ENCODE peak calls at places on chromosome 19, in ten cellular contexts. N, V, H, T, X, W, C, Z, L and M are unnamed samples.

GRCh38 chr19:46617566-46618079 is 7.3 kb downstream of the PTGIR start:
- DNase-seq in W (no peak), V (peak), H (no peak), T (no peak), X (no peak), L (no peak), C (no peak), Z (no peak), N (no peak), M (no peak)

GRCh38 chr19:43872547-43873336 is 45.6 kb downstream of the ZNF283 start:
- DNase-seq in L (no peak), V (no peak), T (no peak), H (no peak), X (no peak), N (no peak), W (no peak), C (no peak), Z (peak), M (no peak)

GRCh38 chr19:5949792-5950305 is 28.1 kb downstream of the RANBP3 start:
- DNase-seq in Z (no peak), N (no peak), C (no peak), L (no peak), H (no peak), W (no peak), X (no peak), T (no peak), V (no peak), M (no peak)

GRCh38 chr19:35066121-35066520 is 24.6 kb downstream of the HPN start:
- DNase-seq in V (no peak), N (no peak), H (no peak), Z (no peak), C (peak), W (no peak), T (no peak), X (no peak), L (no peak), M (no peak)

GRCh38 chr19:58154287-58154678 is 3.7 kb upstream of the ZNF329 start:
- DNase-seq in H (no peak), T (peak), X (peak), L (no peak), Z (peak), V (no peak), N (peak), W (no peak), C (peak), M (peak)

GRCh38 chr19:46073268-46073922 is 32.6 kb upstream of the IGFL4 start:
- DNase-seq in W (no peak), Z (no peak), V (no peak), T (no peak), N (no peak), L (no peak), X (no peak), H (no peak), C (no peak), M (no peak)

GRCh38 chr19:35295792-35296462 is 4.0 kb downstream of the MAG start:
- DNase-seq in W (no peak), V (peak), N (no peak), T (no peak), X (no peak), C (no peak), Z (no peak), H (no peak), L (no peak), M (no peak)

GRCh38 chr19:45876411-45877197 is 9.3 kb downstream of the IRF2BP1 start:
- DNase-seq in N (no peak), V (peak), L (no peak), X (peak), T (peak), W (peak), C (peak), Z (no peak), H (no peak), M (no peak)

GRCh38 chr19:40614595-40615411 is 13.6 kb downstream of the LTBP4 start:
- DNase-seq in L (no peak), T (peak), N (peak), C (peak), X (no peak), W (peak), V (peak), H (peak), Z (peak), M (peak)

GRCh38 chr19:5459360-5459759 is 4.1 kb downstream of the ZNRF4 start:
- DNase-seq in W (no peak), L (no peak), N (no peak), V (no peak), X (no peak), Z (no peak), C (no peak), H (no peak), T (no peak), M (no peak)

GRCh38 chr19:45047188-45047797 is 8.4 kb downstream of the CLASRP start:
- DNase-seq in N (no peak), V (no peak), T (no peak), L (no peak), Z (no peak), W (no peak), C (no peak), H (no peak), X (no peak), M (no peak)

GRCh38 chr19:48400018-48400742 is 6.7 kb downstream of the GRIN2D start:
- DNase-seq in C (peak), X (no peak), W (peak), T (peak), V (peak), Z (peak), L (no peak), N (no peak), H (no peak), M (no peak)

GRCh38 chr19:29887498-29887897 is 54.5 kb upstream of the URI1 start:
- DNase-seq in L (no peak), V (no peak), N (no peak), H (no peak), X (no peak), C (peak), W (peak), Z (no peak), T (no peak), M (no peak)

GRCh38 chr19:51726049-51726448 is 2.3 kb upstream of the HAS1 start:
- DNase-seq in L (no peak), Z (peak), N (peak), C (peak), W (no peak), H (peak), X (no peak), V (peak), T (no peak), M (peak)

GRCh38 chr19:3945838-3946237 is 13.0 kb downstream of the NMRK2 start:
- DNase-seq in N (no peak), T (no peak), X (no peak), L (no peak), W (no peak), C (no peak), H (no peak), Z (peak), V (no peak), M (no peak)

GRCh38 chr19:6714749-6715555 is 5.5 kb downstream of the C3 start:
- DNase-seq in H (no peak), X (no peak), Z (no peak), T (no peak), W (no peak), N (no peak), C (no peak), L (no peak), V (no peak), M (no peak)

GRCh38 chr19:7540761-7541480 is 5.4 kb downstream of the PNPLA6 start:
- DNase-seq in T (peak), V (peak), Z (peak), L (no peak), H (no peak), N (no peak), W (peak), X (no peak), C (no peak), M (peak)

DNA sequence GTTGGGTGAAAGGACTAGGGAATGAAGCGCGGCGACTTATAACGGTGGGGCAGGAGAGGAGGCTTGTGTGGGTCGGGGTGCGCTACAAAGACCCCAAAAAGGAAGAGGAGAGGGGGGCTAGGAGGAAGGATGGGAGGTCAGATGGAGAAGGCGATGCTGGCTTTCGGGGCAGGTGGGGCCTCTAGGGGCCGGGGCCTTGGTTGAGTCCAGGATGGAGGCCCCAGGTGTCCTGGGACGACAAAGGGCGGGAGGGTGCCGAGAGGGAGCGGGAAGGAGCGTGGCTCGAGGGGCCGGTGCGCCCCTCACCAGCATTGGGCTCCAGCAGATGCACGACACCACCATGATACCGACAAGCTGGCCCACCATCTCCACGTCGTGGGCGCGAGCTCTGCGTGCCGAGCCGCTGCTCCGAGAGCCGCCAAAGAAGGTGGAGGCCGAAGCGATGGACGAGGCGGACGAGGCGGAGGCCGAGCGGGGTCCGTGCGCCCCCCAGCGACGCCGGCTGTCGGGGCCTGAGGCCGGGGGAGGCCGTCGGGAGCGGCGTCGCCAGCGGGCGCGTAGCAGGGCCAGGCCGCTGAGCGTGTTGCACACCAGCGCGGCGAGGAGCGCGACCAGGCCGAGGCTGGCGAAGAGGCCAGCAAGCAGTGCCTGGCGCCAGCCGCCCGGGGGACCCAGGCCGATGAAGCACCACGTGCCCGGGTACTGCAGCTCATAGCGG is 1.9 kb downstream of the PTGER1 start:
- DNase-seq in N (no peak), V (no peak), L (no peak), W (peak), X (no peak), Z (no peak), T (no peak), H (no peak), C (no peak), M (no peak)
- TF ChIP-seq CTCF in N (no peak), V (no peak), L (no peak), W (no peak), X (no peak), Z (no peak), T (no peak), H (peak), C (no peak), M (no peak)

GRCh38 chr19:2663920-2664571 is 38.4 kb downstream of the GNG7 start:
- DNase-seq in H (no peak), T (no peak), C (no peak), L (no peak), N (no peak), V (no peak), X (no peak), Z (no peak), W (peak), M (no peak)
- TF ChIP-seq CTCF in H (no peak), T (no peak), C (no peak), L (no peak), N (no peak), V (peak), X (no peak), Z (peak), W (peak), M (no peak)

GRCh38 chr19:12774588-12775555 is at the start of gene HOOK2:
- DNase-seq in N (no peak), W (no peak), V (peak), L (no peak), C (peak), H (peak), X (peak), T (peak), Z (no peak), M (peak)

GRCh38 chr19:12772323-12772722 is 3.0 kb downstream of the HOOK2 start:
- DNase-seq in H (no peak), W (no peak), C (no peak), V (no peak), X (no peak), T (no peak), N (no peak), L (no peak), Z (no peak), M (no peak)

GRCh38 chr19:12777217-12778019 is 2.1 kb upstream of the HOOK2 start:
- DNase-seq in N (no peak), Z (peak), H (no peak), L (no peak), T (peak), W (peak), V (peak), C (peak), X (peak), M (peak)

GRCh38 chr19:12770922-12771321 is 4.4 kb downstream of the HOOK2 start:
- DNase-seq in X (no peak), C (no peak), L (no peak), W (no peak), T (no peak), H (no peak), Z (no peak), V (no peak), N (no peak), M (no peak)

DNA sequence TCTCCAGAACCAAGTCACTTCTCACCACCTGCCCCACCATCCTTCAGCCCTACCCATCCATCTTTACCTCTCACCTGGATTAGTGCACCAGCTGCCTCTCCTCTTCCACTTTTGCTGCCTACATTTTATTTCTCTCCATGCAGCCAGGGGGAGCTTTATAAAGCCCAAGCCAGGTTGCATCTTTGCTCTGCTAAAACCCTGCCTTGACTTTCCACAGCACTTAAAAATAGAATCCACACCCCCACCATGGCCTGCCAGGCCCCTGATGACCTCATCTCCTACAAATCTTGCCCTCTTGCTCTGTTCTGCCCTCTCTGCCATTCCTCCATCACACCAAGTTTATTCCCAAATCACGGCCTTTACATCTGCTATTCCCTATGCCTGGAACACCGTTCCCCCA is 1.8 kb downstream of the HOOK2 start:
- DNase-seq in V (no peak), H (no peak), X (no peak), T (no peak), N (no peak), Z (peak), C (no peak), L (no peak), W (no peak), M (peak)
- TF ChIP-seq CTCF in V (peak), H (peak), X (no peak), T (peak), N (no peak), Z (peak), C (peak), L (peak), W (peak), M (no peak)

GRCh38 chr19:49594157-49595005 is 3.4 kb downstream of the PRR12 start:
- DNase-seq in X (no peak), N (no peak), V (no peak), W (no peak), Z (no peak), C (peak), L (no peak), T (no peak), H (no peak), M (no peak)

GRCh38 chr19:49593233-49594113 is 2.5 kb downstream of the PRR12 start:
- DNase-seq in X (peak), T (peak), H (peak), C (peak), V (peak), L (no peak), N (peak), Z (peak), W (peak), M (peak)

GRCh38 chr19:49596407-49596806 is 5.4 kb downstream of the PRR12 start:
- DNase-seq in N (no peak), L (no peak), T (no peak), W (no peak), X (no peak), C (no peak), Z (no peak), H (no peak), V (no peak), M (no peak)

GRCh38 chr19:49595819-49596404 is 4.9 kb downstream of the PRR12 start:
- DNase-seq in C (no peak), X (no peak), L (no peak), N (no peak), Z (no peak), W (no peak), H (no peak), T (no peak), V (no peak), M (no peak)

DNA sequence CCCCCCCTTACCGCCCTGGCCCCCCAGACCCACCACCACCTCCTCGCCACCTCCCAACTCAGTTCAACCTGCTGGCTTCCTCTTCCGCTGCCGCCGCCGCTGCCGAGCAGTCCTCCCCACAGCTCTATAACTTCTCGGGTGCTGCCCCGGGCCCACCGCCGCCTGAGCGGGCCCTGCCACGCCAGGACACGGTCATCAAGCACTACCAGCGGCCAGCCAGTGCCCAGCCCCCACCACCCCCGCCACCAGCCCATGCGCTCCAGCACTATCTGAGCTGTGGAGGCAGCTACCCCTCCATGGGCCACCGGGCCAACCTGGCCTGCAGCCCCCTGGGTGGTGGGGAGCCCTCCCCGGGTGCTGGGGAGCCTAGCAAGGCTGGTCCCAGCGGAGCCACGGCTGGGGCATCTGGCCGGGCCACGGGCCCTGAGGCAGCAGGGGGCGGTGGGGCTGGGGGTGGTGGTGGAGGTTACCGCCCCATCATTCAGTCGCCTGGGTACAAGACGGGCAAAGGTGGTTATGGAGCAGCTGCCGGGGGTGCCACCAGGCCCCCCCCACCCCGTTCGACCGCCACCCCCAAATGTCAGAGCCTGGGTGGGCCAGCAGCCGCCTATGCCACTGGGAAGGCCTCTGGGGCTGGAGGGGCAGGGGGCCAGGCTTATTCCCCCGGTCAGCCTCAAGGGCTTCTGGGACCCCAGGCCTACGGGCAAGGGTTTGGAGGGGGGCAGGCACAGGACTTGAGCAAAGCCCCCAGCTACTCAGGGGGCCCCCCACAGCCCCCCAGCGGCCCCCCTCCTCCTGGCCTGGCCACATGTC is 4.2 kb downstream of the PRR12 start:
- DNase-seq in W (no peak), L (no peak), C (peak), T (no peak), H (no peak), X (no peak), N (no peak), V (no peak), Z (no peak), M (no peak)
- TF ChIP-seq CTCF in W (no peak), L (no peak), C (no peak), T (no peak), H (no peak), X (no peak), N (no peak), V (no peak), Z (no peak), M (no peak)

DNA sequence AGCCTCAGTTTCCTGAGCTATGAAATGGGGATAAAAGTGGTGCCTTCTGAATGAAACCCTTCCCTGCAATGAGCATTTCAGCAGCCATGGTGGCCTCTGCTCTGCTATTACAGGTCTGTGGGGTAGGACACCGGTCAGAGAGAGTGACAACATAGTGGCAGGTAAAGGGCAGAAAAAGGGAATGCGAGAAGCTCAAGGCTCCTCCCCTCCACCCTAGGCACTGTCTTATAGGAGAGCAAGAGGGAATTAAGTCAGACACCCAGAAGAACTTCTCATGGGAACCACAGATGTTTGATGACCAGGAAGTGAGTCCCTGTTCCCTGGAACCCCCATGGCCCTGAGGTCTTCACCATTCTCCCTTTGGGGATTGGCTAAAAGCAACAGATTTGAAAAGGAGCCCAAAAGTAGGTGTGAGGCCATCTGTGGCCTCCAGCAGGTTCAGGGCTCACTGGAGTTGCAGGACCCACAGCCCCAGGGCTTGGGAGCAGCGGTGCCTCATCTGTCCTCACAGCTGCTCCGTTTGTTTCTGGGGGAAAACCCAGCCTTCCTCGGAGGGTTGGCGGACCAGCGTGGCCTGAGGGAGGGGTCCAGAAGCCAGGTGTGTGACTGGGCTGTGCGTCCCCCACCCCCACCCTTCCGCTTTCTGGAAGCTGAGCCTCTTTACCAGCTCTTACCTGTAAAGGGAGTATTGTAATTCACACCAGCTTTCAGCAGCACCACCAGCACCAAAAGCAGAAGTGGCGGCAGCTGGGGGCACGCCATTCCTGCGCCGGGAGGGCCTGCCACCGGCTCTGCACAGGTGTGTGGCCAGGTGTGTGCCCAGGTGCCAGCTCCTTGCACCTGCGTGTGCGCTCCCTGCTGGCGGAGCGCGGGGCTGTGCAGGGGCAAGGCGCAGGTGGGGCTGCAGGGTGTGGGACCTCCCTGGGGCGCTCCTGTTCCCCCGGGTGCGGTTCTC is 19.4 kb downstream of the IQCN start:
- DNase-seq in L (no peak), C (no peak), T (no peak), Z (no peak), N (no peak), X (peak), W (no peak), H (no peak), V (peak), M (no peak)
- TF ChIP-seq CTCF in L (no peak), C (peak), T (peak), Z (no peak), N (no peak), X (no peak), W (no peak), H (peak), V (peak), M (peak)

GRCh38 chr19:55504252-55504603 is 16.0 kb downstream of the SSC5D start:
- DNase-seq in C (no peak), V (no peak), X (no peak), H (no peak), Z (no peak), N (no peak), T (no peak), L (no peak), W (no peak), M (no peak)
- TF ChIP-seq CTCF in C (no peak), V (no peak), X (no peak), H (no peak), Z (no peak), N (no peak), T (no peak), L (no peak), W (no peak), M (peak)